ENCODE peak calls at places on chromosomes 11 and 22, in ten cellular contexts. O is stimulated activated CD4-positive, alpha-beta T cell treated with anti-CD3 and anti-CD28 coated beads, Interleukin-2, amount 100 ng/mL, for 24 hours; T is fibroblast of the aortic adventitia; Q is HS-5; F is RPMI7951; S is naive thymus-derived CD8-positive, alpha-beta T cell; R is H9; Z is EH; X is Calu3; V is KG1. C is an unnamed sample.

GRCh38 chr11:95524328-95525036 is 265.1 kb downstream of the FAM76B start:
- DNase-seq in O (no peak), T (no peak), Q (no peak), F (no peak), S (no peak), R (no peak), Z (no peak), X (no peak), V (no peak), C (no peak)

GRCh38 chr22:30875481-30876215 is 92.9 kb downstream of the MORC2 start:
- DNase-seq in O (no peak), T (no peak), Q (no peak), F (no peak), S (no peak), R (no peak), Z (peak), X (no peak), V (no peak), C (no peak)

GRCh38 chr11:61390161-61390560 is 2.2 kb upstream of the TMEM216 start:
- DNase-seq in O (no peak), T (no peak), Q (no peak), F (no peak), S (no peak), R (no peak), Z (no peak), X (no peak), V (no peak), C (no peak)

GRCh38 chr11:10305262-10305963 is 540 bp downstream of the ADM start:
- DNase-seq in O (no peak), T (no peak), Q (no peak), F (no peak), S (peak), R (peak), Z (peak), X (peak), V (no peak), C (no peak)

GRCh38 chr11:17927643-17928343 is 85.1 kb downstream of the SERGEF start:
- DNase-seq in O (no peak), T (peak), Q (peak), F (no peak), S (no peak), R (no peak), Z (peak), X (no peak), V (no peak), C (no peak)

GRCh38 chr11:65903068-65903481 is 2.9 kb upstream of the FOSL1 start:
- DNase-seq in O (no peak), T (peak), Q (peak), F (peak), S (no peak), R (peak), Z (peak), X (peak), V (no peak), C (no peak)

GRCh38 chr11:79950172-79950571 is 509.3 kb upstream of the TENM4 start:
- DNase-seq in O (no peak), T (no peak), Q (no peak), F (no peak), S (no peak), R (no peak), Z (no peak), X (no peak), V (no peak), C (no peak)

GRCh38 chr22:40635940-40636379 is 559 bp downstream of the MRTFA start:
- DNase-seq in O (no peak), T (peak), Q (no peak), F (no peak), S (no peak), R (peak), Z (no peak), X (no peak), V (no peak), C (no peak)

GRCh38 chr22:25777870-25778269 is 35.9 kb downstream of the MYO18B start:
- DNase-seq in O (no peak), T (peak), Q (no peak), F (peak), S (no peak), R (no peak), Z (peak), X (peak), V (no peak), C (no peak)

GRCh38 chr22:41367039-41367679 is 14.6 kb upstream of the TEF start:
- DNase-seq in O (no peak), T (peak), Q (no peak), F (peak), S (peak), R (peak), Z (peak), X (peak), V (no peak), C (peak)

GRCh38 chr11:62508336-62509058 is 38.1 kb downstream of the AHNAK start:
- DNase-seq in O (no peak), T (peak), Q (no peak), F (peak), S (no peak), R (peak), Z (peak), X (peak), V (no peak), C (no peak)

GRCh38 chr11:69301491-69302401 is 7.8 kb downstream of the MYEOV start:
- DNase-seq in O (peak), T (peak), Q (peak), F (peak), S (no peak), R (no peak), Z (peak), X (peak), V (no peak), C (peak)

GRCh38 chr22:20565761-20566160 is 58.4 kb downstream of the MED15 start:
- DNase-seq in O (no peak), T (no peak), Q (no peak), F (no peak), S (no peak), R (no peak), Z (no peak), X (no peak), V (no peak), C (no peak)

C was measured in keratinocyte.